ENCODE peak calls at places on chromosomes 1 and 21, in seven cellular contexts. L, B, H, I, P, N and W are unnamed samples.

GRCh38 chr1:163737261-163737660 is 415.5 kb downstream of the NUF2 start:
- DNase-seq in L (no peak), B (no peak), H (no peak), I (no peak), P (no peak), N (no peak), W (no peak)

GRCh38 chr1:193229136-193229535 is 42.7 kb upstream of the B3GALT2 start:
- DNase-seq in L (no peak), B (no peak), H (no peak), I (peak; percentile 60), P (no peak), N (no peak), W (no peak)

GRCh38 chr1:32540589-32540988 is 1.4 kb downstream of the ZBTB8A start:
- DNase-seq in L (peak; percentile 18), B (no peak), H (peak; percentile 1), I (no peak), P (peak; percentile 71), N (no peak), W (no peak)

GRCh38 chr21:40516336-40516735 is 330.6 kb downstream of the DSCAM start:
- DNase-seq in L (peak; percentile 24), B (peak; percentile 12), H (peak; percentile 68), I (no peak), P (peak; percentile 67), N (no peak), W (no peak)

GRCh38 chr1:183735069-183735860 is 69.7 kb upstream of the RGL1 start:
- DNase-seq in L (no peak), B (no peak), H (no peak), I (peak; percentile 25), P (no peak), N (no peak), W (no peak)

GRCh38 chr1:110173466-110174117 is 23.3 kb downstream of the SLC6A17 start:
- DNase-seq in L (no peak), B (no peak), H (no peak), I (no peak), P (no peak), N (no peak), W (no peak)

GRCh38 chr1:205310981-205311704 is 10.4 kb downstream of the NUAK2 start:
- DNase-seq in L (no peak), B (no peak), H (no peak), I (no peak), P (no peak), N (no peak), W (no peak)

GRCh38 chr1:110515896-110516295 is 3.1 kb downstream of the KCNA10 start:
- DNase-seq in L (no peak), B (no peak), H (no peak), I (no peak), P (no peak), N (no peak), W (no peak)

GRCh38 chr1:69196071-69196470 is 371.7 kb upstream of the LRRC7 start:
- DNase-seq in L (no peak), B (no peak), H (no peak), I (no peak), P (no peak), N (no peak), W (no peak)

GRCh38 chr21:35254006-35254751 is 205.1 kb upstream of the RUNX1 start:
- DNase-seq in L (no peak), B (peak; percentile 44), H (no peak), I (peak; percentile 93), P (no peak), N (no peak), W (peak; percentile 46)

GRCh38 chr1:211485480-211485857 is 6.5 kb downstream of the RD3 start:
- DNase-seq in L (no peak), B (no peak), H (peak; percentile 29), I (no peak), P (no peak), N (no peak), W (no peak)

GRCh38 chr1:35369922-35370671 is 101.6 kb downstream of the ZMYM4 start:
- DNase-seq in L (no peak), B (peak; percentile 33), H (no peak), I (peak; percentile 85), P (no peak), N (no peak), W (peak; percentile 32)

GRCh38 chr1:208820600-208821232 is 576.5 kb upstream of the PLXNA2 start:
- DNase-seq in L (no peak), B (no peak), H (no peak), I (no peak), P (no peak), N (no peak), W (no peak)

GRCh38 chr1:13860023-13860422 is 160.0 kb downstream of the PRDM2 start:
- DNase-seq in L (no peak), B (peak; percentile 28), H (no peak), I (no peak), P (no peak), N (no peak), W (peak; percentile 33)

GRCh38 chr1:172969611-172970010 is 81.1 kb downstream of the TNFSF18 start:
- DNase-seq in L (no peak), B (no peak), H (no peak), I (peak; percentile 68), P (no peak), N (no peak), W (no peak)

GRCh38 chr1:38005195-38006007 is at the start of gene FHL3:
- DNase-seq in L (peak; percentile 90), B (peak; percentile 66), H (peak; percentile 85), I (peak; percentile 38), P (peak; percentile 91), N (peak; percentile 68), W (no peak)

GRCh38 chr21:44949161-44950015 is 9.6 kb downstream of the SLX9 start:
- DNase-seq in L (peak; percentile 90), B (peak; percentile 90), H (peak; percentile 93), I (peak; percentile 67), P (peak; percentile 98), N (peak; percentile 87), W (peak; percentile 91)

GRCh38 chr21:31136891-31137290 is 98.6 kb upstream of the KRTAP19-8 start:
- DNase-seq in L (no peak), B (no peak), H (no peak), I (peak; percentile 86), P (no peak), N (no peak), W (no peak)

GRCh38 chr1:223067914-223068313 is 75.1 kb downstream of the TLR5 start:
- DNase-seq in L (no peak), B (no peak), H (no peak), I (no peak), P (no peak), N (no peak), W (no peak)

GRCh38 chr1:4612991-4613390 is 41.4 kb upstream of the AJAP1 start:
- DNase-seq in L (no peak), B (no peak), H (no peak), I (no peak), P (no peak), N (no peak), W (no peak)

GRCh38 chr1:48853006-48853405 is 76.3 kb upstream of the BEND5 start:
- DNase-seq in L (no peak), B (no peak), H (no peak), I (peak; percentile 86), P (no peak), N (no peak), W (no peak)

GRCh38 chr1:14259191-14259757 is 339.2 kb upstream of the KAZN start:
- DNase-seq in L (no peak), B (peak; percentile 72), H (peak; percentile 92), I (peak; percentile 83), P (no peak), N (peak; percentile 76), W (peak; percentile 70)

GRCh38 chr1:223738465-223739365 is 26.4 kb downstream of the CAPN2 start:
- DNase-seq in L (no peak), B (peak; percentile 68), H (no peak), I (no peak), P (no peak), N (no peak), W (peak; percentile 76)

GRCh38 chr21:36709868-36710728 is 11.2 kb downstream of the SIM2 start:
- DNase-seq in L (no peak), B (peak; percentile 4), H (peak; percentile 54), I (no peak), P (peak; percentile 74), N (no peak), W (no peak)

GRCh38 chr1:7642781-7643180 is 128.3 kb upstream of the VAMP3 start:
- DNase-seq in L (no peak), B (no peak), H (no peak), I (no peak), P (no peak), N (no peak), W (no peak)

GRCh38 chr1:94501925-94502324 is 39.6 kb downstream of the F3 start:
- DNase-seq in L (no peak), B (no peak), H (no peak), I (no peak), P (no peak), N (no peak), W (no peak)

GRCh38 chr21:32858628-32859027 is 87.1 kb upstream of the PAXBP1 start:
- DNase-seq in L (no peak), B (no peak), H (no peak), I (no peak), P (no peak), N (no peak), W (no peak)
- H3K9me3 ChIP-seq in L (no peaks in the 10 kb centered on the region), B (no peaks in the 10 kb centered on the region), H (no peaks in the 10 kb centered on the region), I (no peaks in the 10 kb centered on the region), P (peaks cover 38% of the 10 kb centered on the region), N (peaks cover 4% of the 10 kb centered on the region), W (no peaks in the 10 kb centered on the region)

DNA sequence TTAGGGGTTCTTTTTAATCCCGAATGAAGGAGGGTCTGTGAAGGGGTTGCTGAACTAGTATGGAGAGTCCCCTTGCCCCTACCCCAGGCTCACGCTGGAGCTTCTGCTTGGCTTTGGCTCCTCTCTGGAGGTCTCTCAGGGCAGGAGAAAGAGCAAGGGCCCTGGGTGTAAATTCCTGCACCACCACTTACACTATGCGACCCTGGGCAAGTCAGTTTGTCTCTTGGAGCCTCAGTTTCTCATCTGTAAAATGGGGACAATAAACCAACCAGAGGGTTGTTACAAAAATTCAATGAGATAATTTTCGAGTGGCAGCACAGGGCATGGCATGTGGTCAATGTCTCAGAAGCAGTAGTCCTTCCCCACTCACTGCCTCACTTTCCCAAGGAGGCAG is 11.4 kb downstream of the FOXO6 start:
- DNase-seq in L (no peak), B (no peak), H (no peak), I (no peak), P (no peak), N (no peak), W (no peak)
- H3K4me1 ChIP-seq in L (peaks cover 40% of the 10 kb centered on the region), B (peaks cover 12% of the 10 kb centered on the region), H (no peaks in the 10 kb centered on the region), I (no peaks in the 10 kb centered on the region), P (peaks cover 6% of the 10 kb centered on the region), N (peaks cover 8% of the 10 kb centered on the region), W (peaks cover 4% of the 10 kb centered on the region)

DNA sequence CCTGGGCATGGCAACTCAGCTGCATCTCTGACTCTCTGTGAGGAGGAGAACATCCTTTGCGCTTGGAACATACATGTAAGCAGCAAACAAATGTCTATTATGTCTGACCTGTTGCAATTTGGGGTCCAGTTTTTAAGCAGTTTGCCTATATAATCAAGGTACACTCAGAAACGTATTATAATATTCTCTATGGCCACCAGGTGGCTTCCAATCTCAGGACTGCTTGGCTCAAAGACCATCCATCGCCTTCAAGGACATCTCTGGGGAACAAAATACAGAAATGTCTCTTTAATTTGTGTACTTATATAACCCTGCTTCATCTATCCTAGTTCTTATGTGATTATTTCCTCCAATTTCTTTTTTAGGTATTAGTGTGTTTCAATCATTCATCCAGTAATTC is 227.2 kb downstream of the OLFM3 start:
- DNase-seq in L (peak; percentile 13), B (no peak), H (no peak), I (no peak), P (peak; percentile 35), N (no peak), W (no peak)
- TF ChIP-seq CTCF in L (peak; percentile 33), B (no peak), H (no peak), I (no peak), P (peak; percentile 76), N (no peak), W (peak; percentile 38)

GRCh38 chr1:9871707-9872425 is 38.2 kb downstream of the CTNNBIP1 start:
- DNase-seq in L (no peak), B (no peak), H (no peak), I (no peak), P (peak; percentile 61), N (no peak), W (no peak)
- H3K9me3 ChIP-seq in L (no peaks in the 10 kb centered on the region), B (no peaks in the 10 kb centered on the region), H (no peaks in the 10 kb centered on the region), I (no peaks in the 10 kb centered on the region), P (no peaks in the 10 kb centered on the region), N (no peaks in the 10 kb centered on the region), W (no peaks in the 10 kb centered on the region)